ENCODE peak calls at places on chromosome 12, in five cellular contexts. L is uterus, Z is GM12865, W is HFF-Myc, G is right lobe of liver. Y is an unnamed sample.

GRCh38 chr12:38889297-38889815 is 16.0 kb downstream of the CPNE8 start:
- DNase-seq in W (no peak), Z (no peak), G (no peak), L (no peak), Y (no peak)

GRCh38 chr12:26938660-26939185 is 453 bp downstream of the FGFR1OP2 start:
- DNase-seq in W (no peak), Z (no peak), G (no peak), L (no peak), Y (peak)

GRCh38 chr12:51863363-51863920 is 14.9 kb upstream of the FIGNL2 start:
- DNase-seq in Z (no peak), L (no peak), G (peak), W (no peak), Y (no peak)

GRCh38 chr12:122452701-122453285 is 30.3 kb upstream of the CLIP1 start:
- DNase-seq in L (no peak), G (no peak), W (no peak), Z (peak), Y (no peak)

GRCh38 chr12:32069071-32069470 is 37.6 kb upstream of the BICD1 start:
- DNase-seq in L (no peak), W (no peak), G (no peak), Z (no peak), Y (no peak)

GRCh38 chr12:62848418-62848817 is 86.5 kb downstream of the PPM1H start:
- DNase-seq in L (no peak), W (no peak), G (no peak), Z (peak), Y (no peak)

GRCh38 chr12:56020437-56021189 is at the start of gene IKZF4:
- DNase-seq in W (no peak), Z (no peak), L (peak), G (no peak), Y (no peak)

GRCh38 chr12:28340261-28340660 is 150.0 kb downstream of the CCDC91 start:
- DNase-seq in L (no peak), Z (no peak), W (peak), G (no peak), Y (peak)

GRCh38 chr12:62757048-62757447 is 177.9 kb downstream of the PPM1H start:
- DNase-seq in W (no peak), L (no peak), Z (no peak), G (no peak), Y (no peak)

GRCh38 chr12:90390947-90391346 is 564.0 kb downstream of the CCER1 start:
- DNase-seq in Z (no peak), G (no peak), L (no peak), W (no peak), Y (no peak)

GRCh38 chr12:125014526-125014925 is 21.1 kb downstream of the BRI3BP start:
- DNase-seq in W (no peak), L (no peak), Z (no peak), G (no peak), Y (no peak)

GRCh38 chr12:116257213-116257612 is 20.3 kb downstream of the MED13L start:
- DNase-seq in L (no peak), W (no peak), G (no peak), Z (no peak), Y (no peak)

DNA sequence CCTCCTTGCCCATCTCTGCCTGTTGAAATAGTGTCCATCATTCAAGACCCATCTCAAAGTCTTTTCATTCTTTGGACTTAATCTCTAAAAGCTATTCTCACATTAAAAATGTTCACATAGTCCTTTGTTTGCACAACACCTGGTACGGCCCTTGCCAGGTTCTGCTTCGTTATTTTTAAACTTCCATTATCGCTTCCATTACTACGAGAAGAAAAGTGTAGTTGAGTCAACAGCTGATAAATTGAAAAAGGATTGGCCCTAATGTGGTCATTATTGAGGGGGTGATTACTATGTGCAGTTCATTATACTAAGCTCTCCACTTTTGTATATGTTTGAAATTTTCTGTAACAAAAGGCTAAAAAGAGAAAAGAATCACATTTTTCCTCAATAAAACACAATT is 17.8 kb downstream of the KCNJ8 start:
- DNase-seq in L (no peak), W (no peak), G (no peak), Z (no peak), Y (no peak)
- TF ChIP-seq CTCF in L (no peak), W (no peak), G (no peak), Z (no peak), Y (no peak)

DNA sequence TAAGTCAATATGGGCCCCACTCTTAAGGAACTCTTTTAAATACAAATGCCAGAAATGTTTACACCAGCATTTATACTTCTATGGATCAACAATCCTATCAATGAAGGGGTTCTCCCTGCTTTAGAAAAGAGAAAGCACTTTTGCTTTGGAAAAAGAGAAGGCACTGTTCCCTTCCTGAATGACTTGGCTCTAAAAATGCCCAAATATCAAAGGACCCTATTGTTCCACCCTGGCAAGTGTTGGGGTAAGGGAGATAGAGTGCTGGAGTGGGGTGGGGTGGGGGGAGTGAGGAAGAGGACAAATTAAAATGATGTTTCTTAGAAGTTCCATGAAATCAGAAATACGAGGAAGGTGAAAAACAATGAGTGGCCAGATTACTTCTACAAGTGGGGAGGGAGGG is 131.6 kb upstream of the GRIN2B start:
- DNase-seq in W (no peak), L (no peak), Z (no peak), G (no peak), Y (no peak)
- TF ChIP-seq CTCF in W (no peak), L (no peak), Z (no peak), G (no peak), Y (no peak)

DNA sequence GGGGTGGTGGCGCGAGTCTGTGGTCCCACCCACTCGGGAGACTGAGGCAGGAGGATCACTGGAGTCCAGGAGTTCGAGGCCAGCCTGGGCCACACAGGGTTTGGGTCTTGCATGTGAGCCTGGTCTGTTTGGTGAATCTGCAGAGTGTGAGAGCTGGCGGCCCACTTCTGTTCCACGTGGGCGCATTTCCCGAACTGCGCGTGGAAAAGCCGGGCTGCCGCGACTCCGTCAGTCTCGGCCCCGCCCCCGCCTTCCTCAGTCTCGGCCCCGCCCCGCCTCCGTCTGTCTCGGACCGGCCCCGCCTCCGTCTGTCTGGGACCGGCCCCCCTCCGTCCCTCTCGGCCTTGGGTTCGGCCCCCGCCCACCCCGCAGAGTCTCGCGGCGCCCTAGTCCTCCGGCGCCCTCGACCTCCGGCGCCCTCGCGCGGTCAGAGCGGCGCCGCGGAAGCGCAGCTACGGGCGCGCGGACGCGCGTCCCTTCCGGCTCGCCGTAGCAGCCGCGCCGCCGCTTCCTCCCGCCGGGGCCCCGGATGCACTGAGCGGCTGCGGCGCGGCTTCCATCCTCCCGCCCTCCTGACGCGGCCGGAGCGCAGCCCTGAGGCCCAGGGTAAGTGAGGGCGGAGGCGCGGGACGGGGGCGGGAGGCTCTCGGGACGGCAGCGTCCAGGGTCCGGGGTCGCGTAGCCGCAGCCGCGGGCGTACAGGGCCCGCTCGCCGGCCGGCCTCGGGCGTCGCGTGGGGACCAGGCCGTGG is at the start of gene EP400:
- DNase-seq in G (peak), L (peak), Z (peak), W (peak), Y (peak)
- TF ChIP-seq CTCF in G (peak), L (peak), Z (peak), W (peak), Y (peak)

GRCh38 chr12:50084775-50085614 is at the start of gene SMARCD1:
- DNase-seq in W (peak), L (peak), G (peak), Z (peak), Y (peak)
- TF ChIP-seq CTCF in W (peak), L (peak), G (peak), Z (peak), Y (peak)

DNA sequence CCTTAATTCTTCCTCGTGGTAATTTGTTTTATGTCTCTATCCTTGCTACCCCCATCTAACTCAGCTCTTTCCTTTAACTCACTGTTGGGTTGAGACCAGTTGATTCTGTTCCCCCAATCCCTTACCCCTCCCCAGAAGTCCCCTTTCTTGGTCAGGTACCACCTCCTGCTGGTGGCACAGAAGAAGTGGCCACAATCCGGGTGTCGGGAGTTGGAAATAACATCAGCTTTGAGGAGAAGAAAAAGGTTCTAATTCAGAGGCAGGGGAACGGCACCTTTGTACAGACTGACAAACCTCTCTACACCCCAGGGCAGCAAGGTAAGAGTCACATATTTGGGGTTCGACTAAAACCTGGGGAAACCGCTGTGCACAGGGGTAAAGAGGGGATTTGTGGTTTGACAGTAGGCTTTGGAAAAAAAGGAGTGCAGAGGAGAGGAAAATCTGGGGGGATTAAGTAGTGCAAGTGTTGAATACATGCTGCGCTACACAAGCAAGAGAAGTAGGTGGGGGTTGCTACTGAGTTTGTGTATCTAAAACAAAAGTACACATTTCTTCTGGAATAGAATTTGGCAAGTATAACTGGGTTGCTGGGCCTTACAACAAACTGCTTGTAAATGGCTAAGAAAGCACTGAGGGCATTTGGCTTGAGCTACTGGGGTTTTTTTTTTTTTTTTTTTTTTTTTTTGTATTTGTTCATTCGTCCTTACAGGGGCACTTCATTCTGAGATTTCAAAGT is 1.3 kb downstream of the A2ML1 start:
- DNase-seq in W (no peak), G (no peak), L (peak), Z (peak), Y (peak)
- TF ChIP-seq CTCF in W (peak), G (peak), L (peak), Z (peak), Y (peak)

DNA sequence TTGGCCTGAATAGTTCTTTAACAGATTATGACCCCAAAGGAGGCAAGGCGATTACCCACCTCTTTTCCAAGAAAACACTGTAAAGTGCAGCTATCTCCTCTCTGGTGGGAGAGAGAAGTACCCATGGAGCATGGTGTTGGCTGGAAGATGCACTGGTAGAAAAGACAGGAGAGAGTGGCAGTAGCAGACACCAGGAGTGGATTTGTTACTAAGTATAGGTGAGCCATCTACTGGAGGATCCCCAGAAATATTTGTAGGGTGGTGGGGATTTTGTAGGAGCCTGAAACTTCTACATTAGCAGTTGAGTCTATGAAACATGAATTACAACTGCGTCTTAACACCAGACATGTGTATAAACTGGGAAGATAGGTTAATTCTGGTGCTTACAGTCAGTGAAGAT is 148.0 kb downstream of the SLC38A4 start:
- DNase-seq in G (no peak), Z (no peak), W (no peak), L (no peak), Y (no peak)
- TF ChIP-seq CTCF in G (peak), Z (no peak), W (peak), L (peak), Y (no peak)

GRCh38 chr12:41993283-41993682 is 151.4 kb downstream of the GXYLT1 start:
- DNase-seq in Z (no peak), G (no peak), W (no peak), L (no peak), Y (no peak)

GRCh38 chr12:41992692-41993215 is 151.9 kb downstream of the GXYLT1 start:
- DNase-seq in G (no peak), W (no peak), L (no peak), Z (no peak), Y (no peak)

GRCh38 chr12:41988715-41989114 is 156.0 kb downstream of the GXYLT1 start:
- DNase-seq in L (no peak), G (no peak), Z (no peak), W (no peak), Y (no peak)

DNA sequence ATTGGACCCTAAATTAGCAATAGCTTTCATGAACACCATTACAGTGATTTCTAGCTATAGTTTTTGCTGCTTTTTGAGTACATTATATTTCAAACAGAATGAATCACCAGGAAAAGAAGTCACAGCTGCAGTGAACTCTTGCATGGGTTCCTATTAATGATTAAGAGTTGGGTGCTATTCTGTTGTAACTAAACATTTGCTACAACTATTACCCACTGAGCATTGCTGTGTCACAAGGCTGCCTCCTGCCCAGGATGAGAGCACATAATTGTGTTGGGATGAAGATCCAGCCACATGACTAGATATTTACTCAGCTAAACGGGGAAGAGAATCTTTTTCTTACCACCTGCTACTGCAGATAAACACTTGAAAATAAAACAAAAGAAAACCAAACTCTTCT is 152.6 kb downstream of the GXYLT1 start:
- DNase-seq in G (no peak), L (no peak), W (no peak), Z (no peak), Y (no peak)
- TF ChIP-seq CTCF in G (no peak), L (no peak), W (no peak), Z (no peak), Y (no peak)

GRCh38 chr12:13471471-13471870 is 274.9 kb downstream of the EMP1 start:
- DNase-seq in Z (no peak), L (no peak), G (no peak), W (no peak), Y (no peak)
- TF ChIP-seq CTCF in Z (no peak), L (no peak), G (no peak), W (no peak), Y (no peak)

GRCh38 chr12:2652401-2653081 is 142.2 kb upstream of the FKBP4 start:
- DNase-seq in G (no peak), L (peak), W (no peak), Z (no peak), Y (no peak)
- TF ChIP-seq CTCF in G (no peak), L (no peak), W (no peak), Z (no peak), Y (no peak)